ENCODE peak calls at places on chromosomes 1 and 21, in five cellular contexts. W is HCT116, X is K562, V is HepG2, E is GM12878. K is an unnamed sample.

GRCh38 chr1:196660912-196661311 is 9.1 kb downstream of the CFH start:
- DNase-seq in E (no peak), X (peak; percentile 49), V (no peak), W (peak; percentile 23), K (peak; percentile 46)

GRCh38 chr1:5447479-5448070 is 544.6 kb downstream of the NPHP4 start:
- DNase-seq in X (no peak), E (no peak), V (no peak), W (no peak), K (no peak)

GRCh38 chr1:235642021-235642942 is 7.3 kb downstream of the GNG4 start:
- DNase-seq in E (no peak), X (peak; percentile 35), W (peak; percentile 58), V (no peak), K (peak; percentile 20)

GRCh38 chr21:37748351-37748750 is 167.9 kb downstream of the KCNJ6 start:
- DNase-seq in E (no peak), V (no peak), X (no peak), W (no peak), K (no peak)

GRCh38 chr1:238439483-238439882 is 548.8 kb upstream of the ZP4 start:
- DNase-seq in X (no peak), E (no peak), V (no peak), W (no peak), K (peak; percentile 4)

GRCh38 chr1:162389021-162389818 is 7.7 kb downstream of the C1orf226 start:
- DNase-seq in V (no peak), W (no peak), X (no peak), E (no peak), K (no peak)

GRCh38 chr1:231750818-231751623 is 124.4 kb downstream of the DISC1 start:
- DNase-seq in E (no peak), W (no peak), V (no peak), X (no peak), K (no peak)

GRCh38 chr1:1889847-1890505 is 911 bp downstream of the GNB1 start:
- DNase-seq in V (no peak), E (no peak), W (no peak), X (peak; percentile 52), K (peak; percentile 77)

GRCh38 chr1:211895126-211895759 is 64.7 kb upstream of the LPGAT1 start:
- DNase-seq in X (no peak), V (peak; percentile 85), W (no peak), E (no peak), K (no peak)

GRCh38 chr1:168348146-168348709 is 67.6 kb downstream of the TBX19 start:
- DNase-seq in V (no peak), W (peak; percentile 16), X (no peak), E (no peak), K (no peak)

GRCh38 chr1:169595764-169596711 is 9.8 kb upstream of the F5 start:
- DNase-seq in V (peak; percentile 38), E (no peak), W (no peak), X (no peak), K (no peak)

GRCh38 chr1:183753464-183753891 is 51.4 kb upstream of the RGL1 start:
- DNase-seq in V (peak; percentile 43), W (no peak), E (no peak), X (no peak), K (no peak)

GRCh38 chr21:32587112-32587511 is 1.8 kb upstream of the TCP10L start:
- DNase-seq in X (peak; percentile 56), W (no peak), V (no peak), E (no peak), K (no peak)

DNA sequence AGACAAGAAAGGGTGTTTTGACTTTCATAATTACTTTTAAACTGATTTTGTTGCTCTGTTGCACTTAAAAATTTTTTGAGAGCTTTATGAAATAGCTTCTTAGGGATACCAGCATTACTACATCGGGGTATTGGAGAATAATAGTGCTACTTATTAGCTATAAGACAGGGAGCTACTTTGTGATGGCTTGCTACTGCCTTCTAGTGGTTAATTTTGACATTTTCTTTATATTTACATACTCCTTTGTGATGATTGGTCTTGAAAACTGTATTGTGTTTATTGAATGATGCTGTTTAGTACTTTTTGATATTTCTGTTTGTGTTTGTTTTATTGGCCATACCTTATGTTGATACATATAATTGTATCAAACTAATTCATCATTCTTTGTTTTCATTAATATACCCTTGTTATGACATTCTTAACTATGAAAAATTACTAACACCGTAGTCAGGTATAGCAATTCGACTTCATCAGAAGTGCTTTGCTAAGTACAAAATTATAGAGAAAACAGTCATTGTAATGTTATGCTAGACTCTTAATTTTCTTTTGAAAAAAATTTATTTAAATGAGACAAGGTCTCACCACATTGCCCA is 85.5 kb downstream of the CLIC4 start:
- DNase-seq in E (no peak), X (peak; percentile 53), V (peak; percentile 62), W (peak; percentile 68), K (peak; percentile 53)
- TF ChIP-seq REST in E (no peak), X (no peak), V (no peak), W (no peak), K (no peak)

GRCh38 chr1:45043094-45043493 is 31.0 kb downstream of the UROD start:
- DNase-seq in V (no peak), X (no peak), W (no peak), E (no peak), K (no peak)
- H3K9ac ChIP-seq in V (no peak overlapping the region), X (no peak overlapping the region), W (no peak overlapping the region), E (no peak overlapping the region), K (no peak overlapping the region)

DNA sequence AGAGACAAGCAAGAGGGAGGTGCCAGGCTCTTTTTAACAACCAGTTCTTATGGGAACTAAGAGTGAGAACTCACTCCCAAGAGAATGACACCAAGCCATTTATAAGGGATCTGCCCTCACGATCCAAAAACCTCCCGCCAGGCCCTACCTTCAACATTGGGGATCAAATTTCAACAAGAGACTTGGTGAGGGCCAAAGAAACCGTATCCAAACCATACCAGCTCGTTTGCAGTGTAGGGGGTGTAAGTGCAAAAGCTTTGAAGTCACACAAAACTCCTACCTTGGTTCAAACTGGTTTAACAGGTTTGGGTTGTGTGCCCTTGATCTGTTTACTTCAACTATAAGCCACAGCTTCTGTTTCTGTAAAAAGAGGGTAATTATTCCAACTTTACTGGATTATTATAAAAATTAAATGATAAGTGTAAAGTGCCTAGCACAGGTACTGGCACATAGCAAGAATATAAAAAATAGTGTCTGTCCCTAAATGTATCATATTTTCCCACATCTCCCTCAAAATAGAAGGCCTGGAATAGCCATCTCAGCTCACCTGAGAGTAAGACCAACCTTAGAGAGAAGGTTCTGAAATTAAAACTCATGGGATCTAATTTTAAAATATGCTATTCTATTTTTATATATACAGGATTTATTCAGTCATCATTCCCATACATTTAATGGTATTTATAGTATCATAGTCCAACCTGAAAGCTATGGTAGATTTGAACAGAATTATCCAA is 7.0 kb upstream of the USP25 start:
- DNase-seq in V (no peak), E (no peak), W (no peak), X (no peak), K (no peak)
- TF ChIP-seq REST in V (no peak), E (no peak), W (no peak), X (no peak), K (no peak)

DNA sequence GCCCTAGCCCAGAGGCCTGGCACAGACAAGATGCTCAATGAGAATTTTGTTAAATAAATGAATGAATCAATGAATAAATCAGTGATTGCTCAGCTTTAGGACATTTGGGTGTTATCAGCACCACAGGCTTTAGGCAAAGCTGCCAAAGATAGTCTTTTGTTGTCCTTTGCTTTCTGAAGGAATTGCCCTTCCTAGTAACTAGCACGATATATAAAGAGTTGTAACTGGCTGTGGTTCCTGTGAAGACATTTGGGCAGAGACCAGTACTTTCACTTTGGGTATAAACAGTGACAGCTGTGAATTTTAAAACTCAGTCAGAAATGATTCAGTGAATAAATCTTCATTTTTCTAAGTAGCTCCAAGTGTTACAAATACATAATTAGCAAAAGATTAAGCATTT is 13.3 kb downstream of the RNU5D-1 start:
- DNase-seq in W (no peak), V (no peak), X (no peak), E (no peak), K (no peak)
- H3K9ac ChIP-seq in W (no peak overlapping the region), V (no peak overlapping the region), X (no peak overlapping the region), E (no peak overlapping the region), K (no peak overlapping the region)

GRCh38 chr1:31476891-31477846 is 64.2 kb downstream of the SERINC2 start:
- DNase-seq in W (no peak), E (peak; percentile 77), X (no peak), V (no peak), K (peak; percentile 9)
- TF ChIP-seq REST in W (no peak), E (no peak), X (no peak), V (no peak), K (no peak)

GRCh38 chr1:223143760-223144248 is 756 bp upstream of the TLR5 start:
- DNase-seq in V (no peak), W (no peak), X (peak; percentile 79), E (peak; percentile 21), K (no peak)
- H3K9ac ChIP-seq in V (no peak overlapping the region), W (peak overlapping the region; percentile 45), X (peak overlapping the region; percentile 62), E (no peak overlapping the region), K (no peak overlapping the region)

GRCh38 chr21:42007541-42007940 is 2.6 kb downstream of the ZBTB21 start:
- DNase-seq in X (no peak), E (no peak), V (no peak), W (no peak), K (no peak)

GRCh38 chr21:42006765-42007164 is 3.4 kb downstream of the ZBTB21 start:
- DNase-seq in V (no peak), X (no peak), E (no peak), W (no peak), K (no peak)

GRCh38 chr21:42010507-42011493 is 640 bp upstream of the ZBTB21 start:
- DNase-seq in E (no peak), V (peak; percentile 20), W (no peak), X (peak; percentile 69), K (peak; percentile 73)

GRCh38 chr21:42009831-42010506 is at the start of gene ZBTB21:
- DNase-seq in E (peak; percentile 96), X (peak; percentile 97), W (peak; percentile 95), V (peak; percentile 96), K (peak; percentile 96)

GRCh38 chr21:42009018-42009830 is 936 bp downstream of the ZBTB21 start:
- DNase-seq in W (no peak), V (peak; percentile 62), E (no peak), X (peak; percentile 72), K (peak; percentile 69)
- TF ChIP-seq REST in W (no peak), V (no peak), E (no peak), X (no peak), K (no peak)